ENCODE peak calls at places on chromosomes 6 and 20, in seven cellular contexts. D, M, O, B, G, V and I are unnamed samples.

GRCh38 chr20:24149175-24149574 is 160.6 kb upstream of the GGTLC1 start:
- DNase-seq in B (peak; percentile 87), D (no peak), G (no peak), O (no peak), M (no peak), V (no peak), I (no peak)

GRCh38 chr6:14706378-14706929 is 539.4 kb upstream of the JARID2 start:
- DNase-seq in M (no peak), D (peak; percentile 76), V (no peak), O (no peak), G (peak; percentile 100), B (peak; percentile 84), I (peak; percentile 88)

GRCh38 chr20:11814276-11814675 is 103.4 kb upstream of the BTBD3 start:
- DNase-seq in O (no peak), G (peak; percentile 90), D (no peak), V (no peak), M (no peak), B (peak; percentile 81), I (no peak)

GRCh38 chr20:48680650-48681049 is 147.1 kb downstream of the PREX1 start:
- DNase-seq in M (no peak), O (no peak), B (no peak), V (no peak), G (no peak), D (no peak), I (no peak)

GRCh38 chr6:165060636-165061190 is 248.7 kb downstream of the C6orf118 start:
- DNase-seq in M (no peak), B (peak; percentile 14), G (no peak), V (no peak), O (no peak), D (no peak), I (no peak)

GRCh38 chr6:38487423-38487822 is 152.3 kb downstream of the BTBD9 start:
- DNase-seq in V (no peak), G (no peak), D (no peak), M (no peak), O (no peak), B (no peak), I (no peak)

GRCh38 chr20:19048898-19049889 is 163.2 kb upstream of the SLC24A3 start:
- DNase-seq in D (peak; percentile 24), B (no peak), M (no peak), V (no peak), G (no peak), O (no peak), I (peak; percentile 75)

GRCh38 chr20:56788041-56788670 is 159.1 kb downstream of the TFAP2C start:
- DNase-seq in M (no peak), O (no peak), B (peak; percentile 98), V (no peak), D (no peak), G (peak; percentile 100), I (no peak)

GRCh38 chr6:75778757-75779156 is 29.7 kb downstream of the MYO6 start:
- DNase-seq in D (no peak), G (no peak), M (no peak), V (no peak), O (no peak), B (no peak), I (no peak)

GRCh38 chr6:82084324-82084920 is 163.1 kb downstream of the IBTK start:
- DNase-seq in D (no peak), G (no peak), O (peak; percentile 89), V (no peak), B (no peak), M (no peak), I (no peak)

GRCh38 chr6:14231071-14231483 is 113.5 kb downstream of the CD83 start:
- DNase-seq in B (no peak), M (no peak), G (no peak), D (no peak), O (no peak), V (no peak), I (no peak)

GRCh38 chr6:70377372-70377771 is 35.9 kb upstream of the FAM135A start:
- DNase-seq in B (no peak), M (no peak), V (no peak), D (no peak), G (no peak), O (no peak), I (no peak)

GRCh38 chr20:51583499-51583898 is 41.0 kb upstream of the NFATC2 start:
- DNase-seq in B (no peak), D (no peak), V (no peak), G (no peak), M (no peak), O (no peak), I (no peak)

GRCh38 chr6:33672808-33673207 is 38.7 kb downstream of the UQCC2 start:
- DNase-seq in M (no peak), D (peak; percentile 94), G (peak; percentile 99), B (peak; percentile 97), O (peak; percentile 36), V (peak; percentile 65), I (peak; percentile 86)

GRCh38 chr6:28710466-28711191 is 184.9 kb downstream of the GPX5 start:
- DNase-seq in O (no peak), D (no peak), G (peak; percentile 84), M (no peak), V (no peak), B (peak; percentile 44), I (no peak)

GRCh38 chr6:139881728-139882211 is 507.3 kb upstream of the CITED2 start:
- DNase-seq in M (no peak), G (peak; percentile 66), D (no peak), B (peak; percentile 62), V (peak; percentile 51), O (peak; percentile 60), I (no peak)

GRCh38 chr6:137651591-137652335 is 157.6 kb upstream of the OLIG3 start:
- DNase-seq in M (no peak), G (no peak), B (no peak), V (no peak), O (no peak), D (no peak), I (no peak)

GRCh38 chr6:37804676-37805075 is 14.9 kb upstream of the ZFAND3 start:
- DNase-seq in G (no peak), D (no peak), B (no peak), O (no peak), M (no peak), V (no peak), I (no peak)

GRCh38 chr6:134029495-134030455 is 22.6 kb downstream of the SLC2A12 start:
- DNase-seq in B (peak; percentile 37), O (no peak), D (no peak), V (peak; percentile 13), M (no peak), G (peak; percentile 63), I (no peak)

GRCh38 chr6:81145506-81145905 is 607.0 kb downstream of the TENT5A start:
- DNase-seq in G (no peak), V (no peak), B (no peak), M (no peak), D (no peak), O (no peak), I (no peak)

GRCh38 chr6:154566866-154567265 is 56.4 kb upstream of the CNKSR3 start:
- DNase-seq in B (no peak), O (no peak), G (no peak), D (no peak), M (no peak), V (no peak), I (no peak)

GRCh38 chr20:17806739-17807441 is 107.1 kb downstream of the BANF2 start:
- DNase-seq in V (peak; percentile 66), G (no peak), M (no peak), O (no peak), B (no peak), D (peak; percentile 88), I (peak; percentile 85)

GRCh38 chr6:80158478-80158989 is 52.1 kb downstream of the BCKDHB start:
- DNase-seq in O (no peak), B (no peak), M (no peak), G (no peak), D (no peak), V (no peak), I (no peak)

GRCh38 chr6:3232017-3232838 is 4.8 kb upstream of the TUBB2B start:
- DNase-seq in V (no peak), D (no peak), M (no peak), B (no peak), G (no peak), O (no peak), I (no peak)

GRCh38 chr6:139605350-139605749 is 230.9 kb upstream of the CITED2 start:
- DNase-seq in V (no peak), O (no peak), G (peak; percentile 28), B (no peak), M (no peak), D (no peak), I (no peak)

GRCh38 chr6:169921853-169922779 is 170.7 kb downstream of the ERMARD start:
- DNase-seq in M (no peak), O (no peak), B (no peak), D (no peak), G (no peak), V (no peak), I (no peak)

GRCh38 chr6:158085261-158086053 is 82.6 kb downstream of the SERAC1 start:
- DNase-seq in D (no peak), V (no peak), M (no peak), B (no peak), O (no peak), G (no peak), I (no peak)

GRCh38 chr6:67790569-67790968 is 844.5 kb upstream of the ADGRB3 start:
- DNase-seq in M (no peak), O (no peak), V (peak; percentile 33), B (no peak), G (no peak), D (no peak), I (no peak)